ENCODE peak calls at places on chromosomes 6 and 20, in five cellular contexts. Z is NCI-H226; N is HT-29; K is neural crest cell; Y is stimulated activated CD8-positive, alpha-beta memory T cell treated with anti-CD3 and anti-CD28 coated beads, Interleukin-2, amount 100 ng/mL, for 1 hour. R is an unnamed sample.

GRCh38 chr20:19026121-19026878 is 186.1 kb upstream of the SLC24A3 start:
- DNase-seq in K (no peak), N (no peak), Y (no peak), Z (no peak), R (no peak)

GRCh38 chr6:13303668-13304017 is 24.7 kb downstream of the TBC1D7 start:
- DNase-seq in K (no peak), Y (no peak), Z (peak), N (no peak), R (no peak)

GRCh38 chr6:31171931-31172882 is 1.7 kb upstream of the POU5F1 start:
- DNase-seq in K (no peak), N (no peak), Y (no peak), Z (no peak), R (no peak)

GRCh38 chr6:30981942-30982772 is 1.4 kb upstream of the MUC21 start:
- DNase-seq in K (no peak), N (peak), Y (no peak), Z (peak), R (peak)

GRCh38 chr6:170173416-170173990 is 117.4 kb downstream of the DLL1 start:
- DNase-seq in Z (no peak), Y (no peak), K (no peak), N (no peak), R (no peak)

GRCh38 chr20:47113362-47114118 is 218.9 kb downstream of the EYA2 start:
- DNase-seq in N (no peak), Y (no peak), K (no peak), Z (no peak), R (no peak)

GRCh38 chr6:15518878-15519277 is 143.9 kb downstream of the DTNBP1 start:
- DNase-seq in Y (no peak), Z (no peak), K (no peak), N (no peak), R (no peak)

GRCh38 chr6:150865043-150865405 is 478 bp upstream of the MTHFD1L start:
- DNase-seq in Z (no peak), N (no peak), Y (no peak), K (no peak), R (no peak)

GRCh38 chr6:137715589-137716045 is 151.4 kb upstream of the TNFAIP3 start:
- DNase-seq in Z (peak), N (no peak), K (no peak), Y (no peak), R (no peak)

GRCh38 chr20:8043687-8044278 is 24.2 kb upstream of the TMX4 start:
- DNase-seq in K (peak), Y (no peak), N (peak), Z (no peak), R (peak)

R was measured in foreskin keratinocyte.